ENCODE peak calls at places on chromosomes 1 and 21, in four cellular contexts. One of them, this sample, is unnamed.

GRCh38 chr21:32302560-32302959 is 3.9 kb downstream of the MRAP start:
- DNase-seq in left ventricle myocardium inferior: no peak
- DNase-seq in CD4-positive, alpha-beta T cell: no peak
- DNase-seq in A549: no peak
- DNase-seq in this sample: no peak

GRCh38 chr1:25137521-25138395 is 94.5 kb downstream of the SYF2 start:
- DNase-seq in A549: no peak
- DNase-seq in CD4-positive, alpha-beta T cell: no peak
- DNase-seq in left ventricle myocardium inferior: no peak
- DNase-seq in this sample: no peak

GRCh38 chr1:27744556-27744955 is 18.8 kb downstream of the FAM76A start:
- DNase-seq in A549: no peak
- DNase-seq in left ventricle myocardium inferior: no peak
- DNase-seq in CD4-positive, alpha-beta T cell: no peak
- DNase-seq in this sample: no peak

GRCh38 chr1:205725514-205725913 is 24.5 kb downstream of the NUCKS1 start:
- DNase-seq in left ventricle myocardium inferior: no peak
- DNase-seq in A549: no peak
- DNase-seq in CD4-positive, alpha-beta T cell: no peak
- DNase-seq in this sample: no peak

GRCh38 chr1:22418852-22419480 is 32.7 kb upstream of the ZBTB40 start:
- DNase-seq in A549: no peak
- DNase-seq in left ventricle myocardium inferior: no peak
- DNase-seq in CD4-positive, alpha-beta T cell: no peak
- DNase-seq in this sample: no peak

GRCh38 chr1:223230161-223230881 is 87.3 kb upstream of the TLR5 start:
- DNase-seq in CD4-positive, alpha-beta T cell: no peak
- DNase-seq in A549: no peak
- DNase-seq in left ventricle myocardium inferior: no peak
- DNase-seq in this sample: no peak

GRCh38 chr1:58580186-58580585 is 3.1 kb upstream of the TACSTD2 start:
- DNase-seq in A549: no peak
- DNase-seq in CD4-positive, alpha-beta T cell: no peak
- DNase-seq in left ventricle myocardium inferior: no peak
- DNase-seq in this sample: no peak

GRCh38 chr1:21956720-21957552 is 19.8 kb upstream of the HSPG2 start:
- DNase-seq in A549: no peak
- DNase-seq in left ventricle myocardium inferior: peak; percentile 69
- DNase-seq in CD4-positive, alpha-beta T cell: peak; percentile 46
- DNase-seq in this sample: no peak

GRCh38 chr21:38930838-38931237 is 125.1 kb downstream of the ETS2 start:
- DNase-seq in A549: no peak
- DNase-seq in CD4-positive, alpha-beta T cell: no peak
- DNase-seq in left ventricle myocardium inferior: no peak
- DNase-seq in this sample: no peak

GRCh38 chr1:56838726-56839125 is 15.9 kb upstream of the C8A start:
- DNase-seq in left ventricle myocardium inferior: no peak
- DNase-seq in A549: no peak
- DNase-seq in CD4-positive, alpha-beta T cell: no peak
- DNase-seq in this sample: no peak

GRCh38 chr1:51433269-51433971 is 85.6 kb downstream of the EPS15 start:
- DNase-seq in CD4-positive, alpha-beta T cell: no peak
- DNase-seq in left ventricle myocardium inferior: no peak
- DNase-seq in A549: no peak
- DNase-seq in this sample: no peak

GRCh38 chr1:45828841-45829240 is 25.4 kb downstream of the MAST2 start:
- DNase-seq in left ventricle myocardium inferior: no peak
- DNase-seq in CD4-positive, alpha-beta T cell: no peak
- DNase-seq in A549: no peak
- DNase-seq in this sample: no peak

GRCh38 chr1:241640867-241641542 is 836 bp upstream of the CHML start:
- DNase-seq in A549: peak; percentile 51
- DNase-seq in CD4-positive, alpha-beta T cell: no peak
- DNase-seq in left ventricle myocardium inferior: no peak
- DNase-seq in this sample: no peak
- H3K27ac ChIP-seq in A549: peak overlapping the region; percentile 98
- H3K27ac ChIP-seq in CD4-positive, alpha-beta T cell: peak overlapping the region; percentile 23
- H3K27ac ChIP-seq in left ventricle myocardium inferior: peak overlapping the region; percentile 77
- H3K27ac ChIP-seq in this sample: peak overlapping the region; percentile 58

DNA sequence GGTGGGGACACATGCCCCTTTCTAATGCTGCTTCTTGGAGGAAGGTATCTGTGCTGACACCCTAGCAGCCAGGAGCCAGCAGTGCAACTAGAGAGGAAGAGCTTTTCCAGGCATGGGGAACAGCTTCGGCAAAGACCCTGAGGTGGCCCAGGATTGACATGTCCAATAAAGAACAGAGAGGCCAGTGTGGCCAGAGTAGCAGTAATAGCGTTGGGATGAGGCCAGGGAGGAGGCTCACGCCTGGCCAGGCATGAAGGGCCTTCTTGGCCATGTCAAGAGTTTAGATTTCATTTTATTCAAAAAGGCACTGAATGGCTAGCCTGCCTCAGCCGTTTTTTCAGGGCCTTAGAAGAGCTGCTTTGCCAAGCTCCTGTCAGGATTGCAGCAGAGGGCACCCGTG is 16.3 kb upstream of the ADAMTSL4 start:
- DNase-seq in CD4-positive, alpha-beta T cell: no peak
- DNase-seq in left ventricle myocardium inferior: no peak
- DNase-seq in A549: no peak
- DNase-seq in this sample: no peak
- H3K27ac ChIP-seq in CD4-positive, alpha-beta T cell: no peak overlapping the region
- H3K27ac ChIP-seq in left ventricle myocardium inferior: peak overlapping the region; percentile 83
- H3K27ac ChIP-seq in A549: peak overlapping the region; percentile 29
- H3K27ac ChIP-seq in this sample: peak overlapping the region; percentile 42

GRCh38 chr1:1236945-1237873 is 5.2 kb downstream of the B3GALT6 start:
- DNase-seq in CD4-positive, alpha-beta T cell: no peak
- DNase-seq in A549: no peak
- DNase-seq in left ventricle myocardium inferior: no peak
- DNase-seq in this sample: no peak
- H3K27ac ChIP-seq in CD4-positive, alpha-beta T cell: no peak overlapping the region
- H3K27ac ChIP-seq in A549: peak overlapping the region; percentile 55
- H3K27ac ChIP-seq in left ventricle myocardium inferior: no peak overlapping the region
- H3K27ac ChIP-seq in this sample: no peak overlapping the region

GRCh38 chr1:910311-910880 is 13.3 kb upstream of the SAMD11 start:
- DNase-seq in CD4-positive, alpha-beta T cell: no peak
- DNase-seq in A549: no peak
- DNase-seq in left ventricle myocardium inferior: peak; percentile 12
- DNase-seq in this sample: no peak

GRCh38 chr1:909861-910310 is 13.8 kb upstream of the SAMD11 start:
- DNase-seq in left ventricle myocardium inferior: no peak
- DNase-seq in A549: no peak
- DNase-seq in CD4-positive, alpha-beta T cell: no peak
- DNase-seq in this sample: no peak

GRCh38 chr1:905811-906531 is 17.8 kb upstream of the SAMD11 start:
- DNase-seq in CD4-positive, alpha-beta T cell: no peak
- DNase-seq in left ventricle myocardium inferior: peak; percentile 16
- DNase-seq in A549: no peak
- DNase-seq in this sample: no peak

GRCh38 chr1:906532-907420 is 16.9 kb upstream of the SAMD11 start:
- DNase-seq in left ventricle myocardium inferior: peak; percentile 16
- DNase-seq in A549: no peak
- DNase-seq in CD4-positive, alpha-beta T cell: no peak
- DNase-seq in this sample: no peak

GRCh38 chr1:907611-908451 is 15.9 kb upstream of the SAMD11 start:
- DNase-seq in CD4-positive, alpha-beta T cell: no peak
- DNase-seq in left ventricle myocardium inferior: no peak
- DNase-seq in A549: no peak
- DNase-seq in this sample: no peak
- H3K27ac ChIP-seq in CD4-positive, alpha-beta T cell: no peak overlapping the region
- H3K27ac ChIP-seq in left ventricle myocardium inferior: no peak overlapping the region
- H3K27ac ChIP-seq in A549: peak overlapping the region; percentile 93
- H3K27ac ChIP-seq in this sample: no peak overlapping the region

GRCh38 chr1:85575363-85575995 is 5.1 kb upstream of the CCN1 start:
- DNase-seq in left ventricle myocardium inferior: no peak
- DNase-seq in CD4-positive, alpha-beta T cell: no peak
- DNase-seq in A549: no peak
- DNase-seq in this sample: no peak
- H3K27ac ChIP-seq in left ventricle myocardium inferior: no peak overlapping the region
- H3K27ac ChIP-seq in CD4-positive, alpha-beta T cell: no peak overlapping the region
- H3K27ac ChIP-seq in A549: peak overlapping the region; percentile 26
- H3K27ac ChIP-seq in this sample: no peak overlapping the region

DNA sequence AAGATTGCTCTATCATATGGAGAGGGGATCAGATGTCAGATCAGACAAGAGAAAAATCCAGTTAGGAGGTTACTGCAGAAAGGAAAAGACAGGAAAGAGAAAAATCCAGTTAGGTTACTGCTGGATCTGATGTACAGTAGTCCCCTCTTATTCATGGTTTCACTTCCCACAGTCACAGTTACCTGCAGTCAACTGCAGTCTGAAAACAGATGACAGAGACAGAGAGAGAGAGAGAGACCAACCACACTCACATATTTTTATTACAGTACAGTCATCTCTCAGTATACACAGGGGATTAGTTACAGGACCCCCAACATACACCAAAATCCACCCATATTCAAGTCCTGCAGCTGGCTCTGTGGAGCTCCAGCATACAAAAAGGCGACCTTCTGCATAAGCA is 29.3 kb downstream of the NUP133 start:
- DNase-seq in left ventricle myocardium inferior: no peak
- DNase-seq in A549: no peak
- DNase-seq in CD4-positive, alpha-beta T cell: no peak
- DNase-seq in this sample: no peak
- H3K27ac ChIP-seq in left ventricle myocardium inferior: no peak overlapping the region
- H3K27ac ChIP-seq in A549: no peak overlapping the region
- H3K27ac ChIP-seq in CD4-positive, alpha-beta T cell: no peak overlapping the region
- H3K27ac ChIP-seq in this sample: peak overlapping the region; percentile 77

DNA sequence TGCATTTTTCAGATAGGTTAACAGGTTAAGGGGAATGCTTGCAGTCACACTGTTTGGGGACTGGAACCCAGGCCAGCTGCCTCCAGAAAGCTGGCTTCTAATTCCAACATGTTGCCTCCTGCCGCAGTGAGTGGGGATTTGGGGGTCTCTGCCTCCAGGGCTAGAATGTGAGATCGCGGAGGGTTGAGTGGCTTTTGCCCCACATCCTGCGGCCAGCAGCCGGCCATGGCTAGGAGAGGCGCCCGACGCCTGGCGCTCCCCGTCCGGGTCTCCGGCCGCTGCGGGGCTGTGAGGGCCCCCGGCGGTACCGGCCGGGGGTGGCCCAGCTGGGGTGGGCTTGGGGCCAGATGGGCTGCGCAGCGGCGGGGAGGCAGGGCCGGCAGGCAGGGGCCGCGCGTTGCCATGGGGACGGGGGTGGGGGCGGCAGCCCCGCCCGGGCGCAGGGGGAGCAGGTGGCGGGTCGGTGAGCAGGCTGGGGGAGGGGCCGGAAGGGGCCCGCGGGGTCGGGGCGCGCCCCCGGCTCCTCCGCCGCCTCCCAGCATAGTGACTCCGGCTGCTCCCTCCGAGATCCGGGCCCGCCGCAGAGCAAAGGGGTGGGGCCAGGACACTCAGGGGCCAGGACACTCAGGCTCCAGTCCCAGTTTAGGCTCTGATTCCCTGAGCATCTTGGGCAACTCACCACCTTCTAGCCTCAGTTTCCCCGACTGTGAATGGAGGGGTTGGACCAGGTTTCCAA is 68.5 kb upstream of the SSBP3 start:
- DNase-seq in CD4-positive, alpha-beta T cell: no peak
- DNase-seq in A549: no peak
- DNase-seq in left ventricle myocardium inferior: no peak
- DNase-seq in this sample: no peak
- H3K27ac ChIP-seq in CD4-positive, alpha-beta T cell: peak overlapping the region; percentile 70
- H3K27ac ChIP-seq in A549: no peak overlapping the region
- H3K27ac ChIP-seq in left ventricle myocardium inferior: no peak overlapping the region
- H3K27ac ChIP-seq in this sample: no peak overlapping the region